ENCODE peak calls at places on chromosomes 3 and 15, in four cellular contexts. O, Q, F and Z are unnamed samples.

GRCh38 chr15:48653216-48653615 is 7.7 kb upstream of the FBN1 start:
- DNase-seq in Q (no peak), F (no peak), O (no peak), Z (no peak)

GRCh38 chr15:82133251-82133650 is 87.4 kb upstream of the MEX3B start:
- DNase-seq in F (no peak), O (no peak), Q (no peak), Z (no peak)

GRCh38 chr3:40476478-40477470 is at the start of gene ZNF619:
- DNase-seq in F (peak), O (peak), Q (peak), Z (peak)

GRCh38 chr15:51368751-51369450 is 27.4 kb downstream of the GLDN start:
- DNase-seq in Q (no peak), O (no peak), F (peak), Z (no peak)

GRCh38 chr15:98611031-98611430 is 37.3 kb upstream of the IGF1R start:
- DNase-seq in F (no peak), O (no peak), Q (no peak), Z (no peak)

GRCh38 chr3:143581972-143582722 is 266.1 kb downstream of the SLC9A9 start:
- DNase-seq in O (no peak), Q (no peak), F (no peak), Z (no peak)

GRCh38 chr15:69074843-69075224 is 60.3 kb downstream of the NOX5 start:
- DNase-seq in F (no peak), Q (no peak), O (no peak), Z (no peak)

GRCh38 chr3:102979202-102979601 is 544.4 kb downstream of the ZPLD1 start:
- DNase-seq in O (no peak), F (no peak), Q (no peak), Z (no peak)

GRCh38 chr15:101046826-101047225 is 127.7 kb downstream of the LRRK1 start:
- DNase-seq in F (no peak), Q (no peak), O (no peak), Z (no peak)

GRCh38 chr3:52819936-52820335 is 10.5 kb downstream of the ITIH4 start:
- DNase-seq in F (no peak), O (no peak), Q (no peak), Z (no peak)

GRCh38 chr3:52822363-52822762 is 8.1 kb downstream of the ITIH4 start:
- DNase-seq in F (no peak), Q (no peak), O (no peak), Z (no peak)

GRCh38 chr3:52824037-52824436 is 6.4 kb downstream of the ITIH4 start:
- DNase-seq in F (no peak), O (no peak), Q (no peak), Z (no peak)

GRCh38 chr3:52817860-52818259 is 12.6 kb downstream of the ITIH4 start:
- DNase-seq in F (no peak), Q (no peak), O (no peak), Z (no peak)

DNA sequence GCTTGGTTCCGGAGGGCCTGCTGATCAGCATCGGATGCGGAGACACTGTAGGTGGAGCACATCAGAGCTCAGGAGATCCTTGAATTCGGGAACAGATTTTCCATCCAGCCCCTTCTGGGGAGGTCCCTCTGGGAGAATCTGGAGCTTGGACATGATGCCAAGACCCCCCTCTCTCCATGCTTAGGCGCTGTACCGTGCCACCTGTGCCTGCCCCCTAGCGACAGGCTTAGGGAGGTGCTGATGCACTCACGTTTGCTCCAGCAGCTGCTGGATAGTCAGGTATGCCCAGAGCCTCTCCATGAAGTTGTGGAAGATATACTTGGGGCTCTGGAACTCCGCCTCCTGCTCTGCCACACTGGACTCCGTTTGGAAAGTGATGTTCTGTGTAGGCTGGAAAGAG is 9.7 kb downstream of the ITIH4 start:
- DNase-seq in F (no peak), Q (no peak), O (no peak), Z (no peak)
- TF ChIP-seq CTCF in F (peak), Q (peak), O (peak), Z (peak)

DNA sequence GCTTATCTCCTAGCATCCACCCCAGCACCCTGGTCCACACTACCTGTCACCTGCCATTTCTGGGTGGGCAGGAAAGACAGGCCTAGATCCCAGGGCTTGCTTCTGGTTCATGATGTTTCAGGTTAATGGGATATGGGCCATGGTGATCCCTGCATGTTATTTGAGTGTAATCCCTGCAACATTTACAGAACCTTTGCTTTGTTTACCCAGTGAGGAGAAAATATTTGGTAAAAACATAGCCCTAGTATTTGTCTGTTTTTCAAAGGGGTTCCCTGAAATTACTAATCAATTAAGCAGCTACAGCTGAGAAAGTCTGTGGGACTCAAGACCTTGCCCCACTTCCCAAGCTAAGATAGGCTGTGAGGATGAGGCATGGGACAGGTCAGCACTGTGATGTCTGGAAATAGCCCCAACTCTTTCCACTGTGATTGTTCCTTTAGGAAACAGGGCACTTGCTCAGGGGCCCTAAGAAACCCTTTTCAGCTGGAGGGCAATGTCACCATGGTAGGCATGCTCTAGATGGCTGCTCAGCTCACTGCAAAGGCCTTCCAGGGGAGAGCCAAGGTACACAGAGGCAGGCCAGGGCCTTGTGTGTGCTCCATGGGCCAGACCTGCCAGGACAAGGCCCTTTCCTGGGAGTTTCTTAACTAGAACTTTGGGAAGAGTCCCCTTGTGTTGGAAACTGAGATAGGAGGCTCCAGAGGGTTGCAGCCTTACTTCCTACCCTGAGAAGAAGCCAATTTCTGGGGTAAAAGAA is 11.1 kb downstream of the TRANK1 start:
- DNase-seq in O (no peak), F (no peak), Q (no peak), Z (no peak)
- H3K27ac ChIP-seq in O (no peak), F (no peak), Q (no peak), Z (no peak)

DNA sequence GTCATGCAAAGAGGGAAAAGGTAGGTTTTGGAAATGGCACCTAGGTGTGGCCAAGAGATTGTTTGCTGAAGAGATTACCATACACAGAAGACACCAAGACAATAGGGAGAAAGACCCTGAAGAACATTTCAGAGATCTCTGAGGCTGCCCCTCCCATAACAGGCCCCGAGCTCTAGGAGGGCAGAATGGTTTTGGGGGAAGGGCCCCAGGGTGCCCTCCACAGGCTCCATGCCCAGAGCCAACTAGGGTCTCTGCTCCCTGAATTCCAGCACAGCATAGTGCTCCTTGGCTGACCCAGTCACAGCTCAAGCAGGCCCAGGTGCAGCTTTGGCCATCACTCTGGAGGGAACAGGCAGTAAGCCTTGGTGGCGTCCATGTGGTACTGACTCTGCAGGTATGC is 163.9 kb downstream of the RAB11A start:
- DNase-seq in O (no peak), F (no peak), Q (no peak), Z (no peak)
- TF ChIP-seq CTCF in O (no peak), F (no peak), Q (no peak), Z (no peak)

DNA sequence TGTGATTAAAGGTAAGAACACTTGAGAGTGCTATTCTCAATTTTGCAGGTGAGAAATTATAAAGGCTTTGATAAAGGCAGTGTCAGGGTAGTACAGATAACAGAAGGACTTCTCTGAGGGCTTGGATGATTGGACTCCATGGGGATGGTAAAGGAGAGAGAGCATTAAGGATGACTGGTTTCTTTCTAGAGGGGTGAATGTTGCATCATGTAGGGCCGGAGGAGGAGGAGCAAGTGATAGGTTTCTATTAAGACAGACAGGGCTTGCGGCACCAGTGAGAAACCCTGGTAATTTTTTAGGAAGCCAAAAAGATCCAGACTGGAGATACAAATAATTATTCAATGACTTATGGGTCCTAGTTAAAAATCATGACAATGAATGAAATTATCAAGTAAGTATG is 230.7 kb upstream of the MME start:
- DNase-seq in F (no peak), Q (no peak), O (no peak), Z (no peak)
- H3K27ac ChIP-seq in F (no peak), Q (no peak), O (no peak), Z (no peak)

DNA sequence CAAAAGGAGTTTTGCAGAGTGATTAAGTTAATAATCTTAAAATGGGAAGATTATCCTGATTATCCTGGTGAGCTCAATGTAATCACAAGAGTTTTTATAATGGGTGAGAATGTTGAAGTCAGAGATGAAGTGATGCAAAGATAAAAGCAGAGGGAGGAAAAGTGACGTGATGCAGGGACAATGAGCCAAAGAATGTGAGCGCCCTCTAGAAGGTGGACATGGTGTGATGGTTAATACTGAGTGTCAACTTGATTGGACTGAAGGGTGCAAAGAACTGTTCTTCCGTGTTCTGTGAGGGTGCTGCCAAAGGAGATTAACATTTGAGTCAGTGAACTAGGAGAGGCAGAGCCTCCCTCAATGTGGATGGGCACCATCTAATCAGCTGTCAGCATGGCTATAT is 569.6 kb upstream of the AGTR1 start:
- DNase-seq in F (no peak), O (no peak), Q (no peak), Z (no peak)
- TF ChIP-seq CTCF in F (no peak), O (no peak), Q (no peak), Z (no peak)

GRCh38 chr3:32867954-32868353 is 50.2 kb downstream of the TRIM71 start:
- DNase-seq in O (no peak), Q (no peak), F (no peak), Z (no peak)
- H3K27ac ChIP-seq in O (no peak), Q (no peak), F (no peak), Z (no peak)